ENCODE peak calls at places on chromosomes 6 and 20, in six cellular contexts. Q is stomach, M is spleen, D is upper lobe of left lung, U is transverse colon, R is suprapubic skin. C is an unnamed sample.

GRCh38 chr20:35307666-35308653 is 15.7 kb upstream of the FAM83C start:
- DNase-seq in Q (peak; percentile 74), M (no peak), D (no peak), U (no peak), R (no peak), C (no peak)

GRCh38 chr6:45924763-45925342 is 90.8 kb downstream of the CLIC5 start:
- DNase-seq in Q (no peak), M (no peak), D (no peak), U (no peak), R (no peak), C (no peak)

GRCh38 chr20:63234693-63235398 is 859 bp upstream of the BIRC7 start:
- DNase-seq in Q (peak; percentile 52), M (no peak), D (no peak), U (peak; percentile 19), R (no peak), C (no peak)

GRCh38 chr20:15267935-15268334 is 930.5 kb upstream of the FLRT3 start:
- DNase-seq in Q (no peak), M (no peak), D (no peak), U (no peak), R (no peak), C (no peak)

GRCh38 chr6:62614442-62614841 is 328.4 kb upstream of the KHDRBS2 start:
- DNase-seq in Q (no peak), M (no peak), D (no peak), U (no peak), R (no peak), C (no peak)

GRCh38 chr6:125906158-125906998 is 50.2 kb upstream of the HINT3 start:
- DNase-seq in Q (peak; percentile 46), M (no peak), D (peak; percentile 45), U (peak; percentile 64), R (no peak), C (no peak)

GRCh38 chr6:16985484-16986284 is 116.2 kb upstream of the STMND1 start:
- DNase-seq in Q (no peak), M (no peak), D (no peak), U (no peak), R (no peak), C (no peak)

GRCh38 chr6:105373481-105373880 is 29.4 kb downstream of the PREP start:
- DNase-seq in Q (no peak), M (no peak), D (no peak), U (no peak), R (no peak), C (no peak)

GRCh38 chr20:63529861-63530787 is 7.1 kb downstream of the PTK6 start:
- DNase-seq in Q (no peak), M (peak; percentile 67), D (peak; percentile 18), U (no peak), R (no peak), C (no peak)

GRCh38 chr6:9511157-9511556 is 903.7 kb downstream of the TFAP2A start:
- DNase-seq in Q (no peak), M (no peak), D (no peak), U (no peak), R (no peak), C (no peak)

GRCh38 chr20:47576516-47577033 is 74.9 kb downstream of the NCOA3 start:
- DNase-seq in Q (peak; percentile 55), M (no peak), D (peak; percentile 62), U (peak; percentile 57), R (no peak), C (no peak)

GRCh38 chr6:11462742-11463414 is 74.7 kb upstream of the TMEM170B start:
- DNase-seq in Q (no peak), M (no peak), D (peak; percentile 38), U (no peak), R (no peak), C (no peak)

GRCh38 chr20:25081065-25081729 is 744 bp downstream of the VSX1 start:
- DNase-seq in Q (peak; percentile 28), M (peak; percentile 64), D (no peak), U (no peak), R (no peak), C (peak; percentile 58)

GRCh38 chr6:11618533-11618932 is 81.0 kb downstream of the TMEM170B start:
- DNase-seq in Q (no peak), M (no peak), D (no peak), U (no peak), R (no peak), C (no peak)

GRCh38 chr6:73418081-73418741 is 23.6 kb downstream of the DDX43 start:
- DNase-seq in Q (no peak), M (no peak), D (no peak), U (no peak), R (no peak), C (no peak)

GRCh38 chr20:51311636-51312479 is 230.7 kb downstream of the NFATC2 start:
- DNase-seq in Q (no peak), M (no peak), D (no peak), U (no peak), R (no peak), C (no peak)

GRCh38 chr6:2876210-2877056 is 26.7 kb downstream of the SERPINB9 start:
- DNase-seq in Q (peak; percentile 57), M (peak; percentile 89), D (peak; percentile 92), U (peak; percentile 70), R (no peak), C (no peak)

GRCh38 chr6:131003419-131004386 is 59.3 kb downstream of the EPB41L2 start:
- DNase-seq in Q (no peak), M (no peak), D (no peak), U (no peak), R (no peak), C (no peak)

DNA sequence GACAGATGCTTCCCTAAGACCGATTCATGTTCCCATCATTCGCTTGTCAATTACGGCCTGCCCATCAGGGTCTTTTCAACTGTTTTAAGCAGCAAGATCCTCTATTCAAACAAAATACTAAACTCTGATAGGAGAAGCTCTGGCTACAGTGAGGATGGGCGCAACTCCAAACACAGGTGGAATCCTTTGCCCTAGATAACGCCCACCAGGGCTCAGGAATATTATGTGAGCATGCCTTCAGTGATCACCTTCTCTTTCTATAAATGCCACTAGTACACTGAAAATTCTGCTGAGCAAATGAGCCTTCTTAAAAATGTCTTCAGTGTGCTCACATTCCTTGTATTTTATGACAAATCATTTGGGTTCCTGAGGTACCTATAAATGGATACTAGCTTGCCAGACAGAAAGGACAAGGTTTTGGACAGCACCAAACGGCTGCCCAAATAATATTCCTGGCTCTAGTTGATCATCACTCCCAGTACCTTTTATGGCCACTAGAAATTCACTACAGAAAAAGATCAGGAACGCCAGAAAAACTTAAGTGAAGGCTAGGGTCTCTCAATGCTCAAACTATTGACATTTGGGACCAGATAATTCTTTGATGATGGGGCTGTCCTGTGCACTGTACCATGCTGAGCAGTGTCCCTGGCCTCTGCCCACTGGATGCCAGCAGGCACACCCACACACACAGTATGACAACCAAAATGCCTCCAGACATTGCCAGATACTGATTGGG is 13.1 kb downstream of the ZNF217 start:
- DNase-seq in Q (peak; percentile 19), M (no peak), D (peak; percentile 18), U (no peak), R (no peak), C (no peak)
- TF ChIP-seq POLR2A in Q (no peak), M (no peak), D (no peak), U (no peak), R (no peak), C (no peak)

GRCh38 chr6:6915813-6916547 is 191.8 kb upstream of the RREB1 start:
- DNase-seq in Q (no peak), M (no peak), D (peak; percentile 64), U (peak; percentile 47), R (no peak), C (no peak)
- TF ChIP-seq POLR2AphosphoS5 in Q (no peak), M (no peak), D (peak; percentile 51), U (no peak), R (no peak), C (no peak)

GRCh38 chr6:95784869-95785268 is 207.5 kb downstream of the MANEA start:
- DNase-seq in Q (no peak), M (no peak), D (no peak), U (no peak), R (no peak), C (no peak)
- TF ChIP-seq POLR2A in Q (no peak), M (no peak), D (no peak), U (no peak), R (no peak), C (no peak)

GRCh38 chr20:46130534-46130933 is 12.4 kb downstream of the CD40 start:
- DNase-seq in Q (no peak), M (peak; percentile 64), D (no peak), U (no peak), R (no peak), C (no peak)

GRCh38 chr20:46126440-46127056 is 8.4 kb downstream of the CD40 start:
- DNase-seq in Q (no peak), M (no peak), D (no peak), U (no peak), R (no peak), C (no peak)

GRCh38 chr20:46129955-46130481 is 11.9 kb downstream of the CD40 start:
- DNase-seq in Q (no peak), M (peak; percentile 40), D (no peak), U (no peak), R (no peak), C (no peak)

GRCh38 chr20:46127396-46128010 is 9.4 kb downstream of the CD40 start:
- DNase-seq in Q (no peak), M (peak; percentile 52), D (no peak), U (no peak), R (no peak), C (no peak)

GRCh38 chr20:46128310-46129151 is 10.4 kb downstream of the CD40 start:
- DNase-seq in Q (peak; percentile 29), M (peak; percentile 74), D (no peak), U (no peak), R (no peak), C (no peak)
- TF ChIP-seq POLR2AphosphoS5 in Q (no peak), M (peak; percentile 62), D (no peak), U (no peak), R (no peak), C (no peak)

GRCh38 chr20:58909585-58909984 is 57.1 kb downstream of the GNAS start:
- DNase-seq in Q (no peak), M (no peak), D (no peak), U (no peak), R (no peak), C (no peak)

GRCh38 chr20:58910473-58910872 is 58.0 kb downstream of the GNAS start:
- DNase-seq in Q (no peak), M (no peak), D (no peak), U (no peak), R (no peak), C (no peak)

GRCh38 chr20:58911309-58911708 is 58.8 kb downstream of the GNAS start:
- DNase-seq in Q (no peak), M (no peak), D (no peak), U (no peak), R (no peak), C (no peak)

GRCh38 chr20:58913079-58913478 is 60.6 kb downstream of the GNAS start:
- DNase-seq in Q (no peak), M (no peak), D (no peak), U (no peak), R (no peak), C (no peak)

DNA sequence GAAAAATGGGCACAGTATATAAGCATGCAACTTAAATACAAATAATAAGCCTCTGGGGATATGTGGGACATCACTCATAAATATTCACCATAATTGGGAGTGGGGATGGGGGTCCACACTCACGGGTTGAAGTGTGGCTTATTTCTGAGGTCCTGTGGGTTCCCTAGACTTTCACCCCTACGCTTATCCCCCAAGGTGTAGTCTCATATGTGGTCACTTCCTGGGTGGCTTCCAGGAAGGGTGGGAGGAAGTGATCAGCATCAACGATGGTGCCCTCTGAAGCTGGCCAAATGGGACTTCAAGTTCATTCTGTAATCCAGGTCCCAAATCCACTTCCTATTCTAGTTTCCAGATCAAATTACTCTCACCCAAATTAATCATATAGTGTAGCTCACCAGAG is 59.5 kb downstream of the GNAS start:
- DNase-seq in Q (no peak), M (no peak), D (no peak), U (no peak), R (no peak), C (no peak)
- TF ChIP-seq POLR2A in Q (no peak), M (no peak), D (no peak), U (no peak), R (no peak), C (no peak)

C was measured in vagina.